ENCODE peak calls at places on chromosome 7, in six cellular contexts. One of them, this sample, is unnamed.

GRCh38 chr7:139505563-139505962 is 17.9 kb upstream of the CLEC2L start:
- DNase-seq in SHP77: peak; percentile 36
- DNase-seq in dermis blood vessel endothelial cell: peak; percentile 29
- DNase-seq in stimulated activated CD4-positive, alpha-beta T cell treated with anti-CD3 and anti-CD28 coated beads, Interleukin-4, amount 100 ng/mL, for 24 hours: no peak
- DNase-seq in kidney: no peak
- DNase-seq in choroid plexus epithelial cell: no peak
- DNase-seq in this sample: no peak

GRCh38 chr7:157615101-157615817 is 278.5 kb downstream of the DNAJB6 start:
- DNase-seq in SHP77: no peak
- DNase-seq in dermis blood vessel endothelial cell: no peak
- DNase-seq in stimulated activated CD4-positive, alpha-beta T cell treated with anti-CD3 and anti-CD28 coated beads, Interleukin-4, amount 100 ng/mL, for 24 hours: no peak
- DNase-seq in kidney: no peak
- DNase-seq in choroid plexus epithelial cell: no peak
- DNase-seq in this sample: no peak

GRCh38 chr7:107666804-107667203 is 6.2 kb downstream of the SLC26A4 start:
- DNase-seq in SHP77: no peak
- DNase-seq in dermis blood vessel endothelial cell: no peak
- DNase-seq in stimulated activated CD4-positive, alpha-beta T cell treated with anti-CD3 and anti-CD28 coated beads, Interleukin-4, amount 100 ng/mL, for 24 hours: no peak
- DNase-seq in kidney: no peak
- DNase-seq in choroid plexus epithelial cell: no peak
- DNase-seq in this sample: no peak

GRCh38 chr7:4816419-4817080 is 41.1 kb downstream of the AP5Z1 start:
- DNase-seq in SHP77: no peak
- DNase-seq in dermis blood vessel endothelial cell: no peak
- DNase-seq in stimulated activated CD4-positive, alpha-beta T cell treated with anti-CD3 and anti-CD28 coated beads, Interleukin-4, amount 100 ng/mL, for 24 hours: no peak
- DNase-seq in kidney: no peak
- DNase-seq in choroid plexus epithelial cell: no peak
- DNase-seq in this sample: no peak

GRCh38 chr7:112361154-112361553 is 89.1 kb upstream of the IFRD1 start:
- DNase-seq in SHP77: no peak
- DNase-seq in dermis blood vessel endothelial cell: no peak
- DNase-seq in stimulated activated CD4-positive, alpha-beta T cell treated with anti-CD3 and anti-CD28 coated beads, Interleukin-4, amount 100 ng/mL, for 24 hours: no peak
- DNase-seq in kidney: no peak
- DNase-seq in choroid plexus epithelial cell: no peak
- DNase-seq in this sample: no peak

GRCh38 chr7:43700646-43701501 is 28.4 kb downstream of the COA1 start:
- DNase-seq in SHP77: no peak
- DNase-seq in dermis blood vessel endothelial cell: no peak
- DNase-seq in stimulated activated CD4-positive, alpha-beta T cell treated with anti-CD3 and anti-CD28 coated beads, Interleukin-4, amount 100 ng/mL, for 24 hours: no peak
- DNase-seq in kidney: no peak
- DNase-seq in choroid plexus epithelial cell: no peak
- DNase-seq in this sample: no peak

GRCh38 chr7:30926323-30926722 is 14.7 kb downstream of the AQP1 start:
- DNase-seq in SHP77: no peak
- DNase-seq in dermis blood vessel endothelial cell: peak; percentile 25
- DNase-seq in stimulated activated CD4-positive, alpha-beta T cell treated with anti-CD3 and anti-CD28 coated beads, Interleukin-4, amount 100 ng/mL, for 24 hours: no peak
- DNase-seq in kidney: peak; percentile 41
- DNase-seq in choroid plexus epithelial cell: no peak
- DNase-seq in this sample: peak; percentile 5

GRCh38 chr7:80047856-80048459 is 86.7 kb upstream of the GNAI1 start:
- DNase-seq in SHP77: no peak
- DNase-seq in dermis blood vessel endothelial cell: peak; percentile 5
- DNase-seq in stimulated activated CD4-positive, alpha-beta T cell treated with anti-CD3 and anti-CD28 coated beads, Interleukin-4, amount 100 ng/mL, for 24 hours: no peak
- DNase-seq in kidney: no peak
- DNase-seq in choroid plexus epithelial cell: peak; percentile 30
- DNase-seq in this sample: peak; percentile 32

GRCh38 chr7:41881313-41882130 is 178.6 kb upstream of the INHBA start:
- DNase-seq in SHP77: no peak
- DNase-seq in dermis blood vessel endothelial cell: no peak
- DNase-seq in stimulated activated CD4-positive, alpha-beta T cell treated with anti-CD3 and anti-CD28 coated beads, Interleukin-4, amount 100 ng/mL, for 24 hours: peak; percentile 85
- DNase-seq in kidney: no peak
- DNase-seq in choroid plexus epithelial cell: peak; percentile 66
- DNase-seq in this sample: no peak

GRCh38 chr7:128409435-128410091 is at the start of gene IMPDH1:
- DNase-seq in SHP77: peak; percentile 51
- DNase-seq in dermis blood vessel endothelial cell: peak; percentile 65
- DNase-seq in stimulated activated CD4-positive, alpha-beta T cell treated with anti-CD3 and anti-CD28 coated beads, Interleukin-4, amount 100 ng/mL, for 24 hours: peak; percentile 84
- DNase-seq in kidney: peak; percentile 95
- DNase-seq in choroid plexus epithelial cell: peak; percentile 79
- DNase-seq in this sample: peak; percentile 99

GRCh38 chr7:1669486-1669951 is 558 bp upstream of the ELFN1 start:
- DNase-seq in SHP77: no peak
- DNase-seq in dermis blood vessel endothelial cell: no peak
- DNase-seq in stimulated activated CD4-positive, alpha-beta T cell treated with anti-CD3 and anti-CD28 coated beads, Interleukin-4, amount 100 ng/mL, for 24 hours: no peak
- DNase-seq in kidney: no peak
- DNase-seq in choroid plexus epithelial cell: no peak
- DNase-seq in this sample: no peak

GRCh38 chr7:2821161-2821841 is 22.8 kb downstream of the GNA12 start:
- DNase-seq in SHP77: peak; percentile 69
- DNase-seq in dermis blood vessel endothelial cell: peak; percentile 83
- DNase-seq in stimulated activated CD4-positive, alpha-beta T cell treated with anti-CD3 and anti-CD28 coated beads, Interleukin-4, amount 100 ng/mL, for 24 hours: no peak
- DNase-seq in kidney: no peak
- DNase-seq in choroid plexus epithelial cell: peak; percentile 83
- DNase-seq in this sample: peak; percentile 48

GRCh38 chr7:69996132-69996531 is 397.9 kb downstream of the AUTS2 start:
- DNase-seq in SHP77: no peak
- DNase-seq in dermis blood vessel endothelial cell: no peak
- DNase-seq in stimulated activated CD4-positive, alpha-beta T cell treated with anti-CD3 and anti-CD28 coated beads, Interleukin-4, amount 100 ng/mL, for 24 hours: no peak
- DNase-seq in kidney: no peak
- DNase-seq in choroid plexus epithelial cell: no peak
- DNase-seq in this sample: no peak